ENCODE peak calls at places on chromosomes 7 and 10, in six cellular contexts. Y is tibial artery, X is ovary, H is IMR-90, P is WERI-Rb-1, W is mammary epithelial cell. R is an unnamed sample.
A peak's percentile ranks its signal among the peaks of the same experiment; 100 is the strongest.

GRCh38 chr7:91875851-91876250 is 4.7 kb downstream of the MTERF1 start:
- DNase-seq in H (no peak), Y (no peak), P (no peak), X (no peak), W (no peak), R (no peak)

GRCh38 chr7:54662701-54663100 is 96.3 kb downstream of the SEC61G start:
- DNase-seq in X (no peak), W (no peak), P (no peak), H (no peak), Y (no peak), R (no peak)

GRCh38 chr10:102620615-102621417 is 23.5 kb upstream of the TRIM8 start:
- DNase-seq in P (no peak), W (no peak), X (no peak), H (peak; percentile 55), Y (no peak), R (no peak)

GRCh38 chr7:47535033-47535703 is 46.7 kb downstream of the TNS3 start:
- DNase-seq in P (no peak), H (peak; percentile 48), Y (no peak), X (no peak), W (no peak), R (peak; percentile 65)

GRCh38 chr10:79422178-79422892 is 23.1 kb downstream of the ZCCHC24 start:
- DNase-seq in H (peak; percentile 96), W (no peak), Y (no peak), P (no peak), X (peak; percentile 78), R (no peak)

GRCh38 chr7:30835396-30835915 is 64.2 kb downstream of the MINDY4 start:
- DNase-seq in H (no peak), P (no peak), X (no peak), Y (peak; percentile 43), W (no peak), R (no peak)

GRCh38 chr10:3829193-3830050 is 44.4 kb upstream of the KLF6 start:
- DNase-seq in P (no peak), Y (no peak), H (no peak), W (no peak), X (no peak), R (no peak)

GRCh38 chr10:119608316-119609155 is 11.8 kb upstream of the TIAL1 start:
- DNase-seq in W (peak; percentile 38), X (peak; percentile 29), P (peak; percentile 74), Y (no peak), H (peak; percentile 35), R (no peak)

GRCh38 chr7:45692031-45692430 is 117.9 kb downstream of the ADCY1 start:
- DNase-seq in X (no peak), Y (peak; percentile 16), P (no peak), W (no peak), H (no peak), R (no peak)

GRCh38 chr7:44867073-44867990 is 18.0 kb downstream of the PURB start:
- DNase-seq in X (no peak), H (peak; percentile 91), Y (no peak), W (peak; percentile 75), P (no peak), R (no peak)

GRCh38 chr7:19964198-19964597 is 190.8 kb upstream of the TMEM196 start:
- DNase-seq in Y (no peak), X (no peak), W (no peak), H (no peak), P (no peak), R (no peak)

GRCh38 chr7:600149-600814 is 80.6 kb upstream of the PDGFA start:
- DNase-seq in H (no peak), W (no peak), P (no peak), Y (peak; percentile 67), X (no peak), R (peak; percentile 71)

GRCh38 chr10:52443419-52444388 is 129.6 kb downstream of the DKK1 start:
- DNase-seq in H (peak; percentile 87), W (peak; percentile 98), Y (no peak), X (no peak), P (no peak), R (no peak)

GRCh38 chr7:157299317-157299612 is 37.5 kb upstream of the DNAJB6 start:
- DNase-seq in P (no peak), W (no peak), Y (no peak), H (no peak), X (no peak), R (no peak)

GRCh38 chr10:68242051-68242450 is 10.1 kb upstream of the ATOH7 start:
- DNase-seq in H (no peak), Y (no peak), X (no peak), W (no peak), P (no peak), R (no peak)

GRCh38 chr10:36462194-36462593 is 663.2 kb upstream of the ANKRD30A start:
- DNase-seq in X (no peak), Y (no peak), W (peak; percentile 86), H (peak; percentile 22), P (no peak), R (no peak)

GRCh38 chr10:90969148-90969547 is 48.3 kb upstream of the ANKRD1 start:
- DNase-seq in X (no peak), W (peak; percentile 56), H (no peak), Y (no peak), P (no peak), R (no peak)

GRCh38 chr10:108629843-108630242 is 1293.5 kb downstream of the XPNPEP1 start:
- DNase-seq in Y (no peak), X (no peak), H (no peak), P (no peak), W (no peak), R (no peak)

GRCh38 chr10:76697923-76698322 is 939.7 kb downstream of the KCNMA1 start:
- DNase-seq in P (no peak), Y (no peak), H (no peak), X (no peak), W (no peak), R (no peak)

GRCh38 chr10:77566228-77566627 is 71.4 kb downstream of the KCNMA1 start:
- DNase-seq in P (no peak), W (no peak), H (peak; percentile 42), Y (no peak), X (no peak), R (no peak)

GRCh38 chr7:81053623-81054022 is 134.8 kb upstream of the SEMA3C start:
- DNase-seq in H (peak; percentile 69), P (no peak), X (no peak), W (no peak), Y (no peak), R (no peak)

GRCh38 chr7:33981686-33982424 is 76.5 kb downstream of the BMPER start:
- DNase-seq in Y (no peak), W (no peak), X (no peak), H (peak; percentile 57), P (no peak), R (no peak)

GRCh38 chr7:83415840-83416239 is 233.1 kb downstream of the SEMA3E start:
- DNase-seq in P (no peak), W (peak; percentile 60), H (no peak), X (no peak), Y (no peak), R (no peak)

GRCh38 chr7:47149208-47149864 is 432.6 kb downstream of the TNS3 start:
- DNase-seq in Y (no peak), W (no peak), P (no peak), H (no peak), X (no peak), R (no peak)

GRCh38 chr10:15369642-15370211 is 1.4 kb downstream of the FAM171A1 start:
- DNase-seq in X (peak; percentile 21), W (no peak), P (peak; percentile 9), H (no peak), Y (no peak), R (no peak)

GRCh38 chr10:126387041-126387908 is 1.0 kb downstream of the ADAM12 start:
- DNase-seq in W (peak; percentile 46), X (peak; percentile 81), P (peak; percentile 69), Y (peak; percentile 77), H (peak; percentile 72), R (no peak)
- TF ChIP-seq CTCF in W (peak; percentile 75), X (peak; percentile 80), P (peak; percentile 60), Y (peak; percentile 79), H (peak; percentile 93), R (peak; percentile 60)

GRCh38 chr10:12826800-12827372 is 174.6 kb downstream of the CCDC3 start:
- DNase-seq in H (no peak), W (no peak), X (no peak), Y (no peak), P (no peak), R (peak; percentile 81)

GRCh38 chr10:12828736-12829135 is 172.8 kb downstream of the CCDC3 start:
- DNase-seq in W (no peak), X (no peak), Y (no peak), P (no peak), H (no peak), R (no peak)

GRCh38 chr10:12833451-12833850 is 168.1 kb downstream of the CCDC3 start:
- DNase-seq in P (no peak), H (no peak), Y (peak; percentile 24), W (peak; percentile 35), X (no peak), R (no peak)

GRCh38 chr10:12832096-12832495 is 169.4 kb downstream of the CCDC3 start:
- DNase-seq in X (no peak), P (no peak), W (no peak), H (no peak), Y (peak; percentile 39), R (no peak)

DNA sequence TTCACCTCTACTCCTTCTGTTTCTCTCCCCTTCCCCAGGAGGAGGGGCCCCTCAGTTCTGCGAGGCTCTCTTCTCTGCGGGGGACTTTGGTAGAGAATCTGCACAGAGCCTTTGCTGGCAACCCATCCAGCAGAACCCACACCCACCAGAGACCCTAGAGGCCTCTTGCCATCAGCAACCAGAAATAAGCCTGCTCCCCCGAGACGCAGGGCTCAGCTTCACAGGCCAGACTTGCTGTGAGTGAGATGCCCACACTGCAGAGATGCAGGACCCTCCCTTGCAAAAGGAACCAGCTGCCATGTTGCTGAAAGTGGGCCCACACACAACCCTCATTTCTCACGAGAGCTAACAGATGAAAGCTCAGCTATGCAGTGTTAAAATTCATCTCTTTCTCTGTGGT is 171.7 kb downstream of the CCDC3 start:
- DNase-seq in P (no peak), Y (no peak), X (no peak), H (no peak), W (no peak), R (no peak)
- H3K27ac ChIP-seq in P (no peak overlapping the region), Y (no peak overlapping the region), X (peak overlapping the region; percentile 44), H (no peak overlapping the region), W (no peak overlapping the region), R (no peak overlapping the region)

DNA sequence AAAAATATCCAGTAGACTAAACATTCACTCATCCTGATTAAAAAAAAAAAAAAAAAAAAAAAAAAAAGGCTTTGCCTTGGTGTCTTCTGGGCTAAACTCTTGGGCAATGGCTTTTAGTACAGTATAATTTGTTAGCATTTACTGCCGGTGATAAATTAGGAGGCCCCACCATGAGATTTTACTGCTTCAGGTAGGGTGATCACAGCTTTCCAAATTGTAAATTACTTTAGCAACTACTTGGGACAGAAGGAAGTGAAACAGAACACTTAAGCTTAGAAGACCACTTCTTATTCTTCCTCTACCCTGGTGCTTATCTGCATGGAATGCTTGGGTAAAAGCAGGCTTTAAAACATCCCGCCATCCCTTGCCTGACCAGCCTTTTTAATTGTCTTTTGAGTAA is 152.1 kb downstream of the HIBADH start:
- DNase-seq in H (no peak), P (no peak), W (no peak), Y (no peak), X (no peak), R (no peak)
- TF ChIP-seq CTCF in H (no peak), P (no peak), W (no peak), Y (no peak), X (no peak), R (no peak)

DNA sequence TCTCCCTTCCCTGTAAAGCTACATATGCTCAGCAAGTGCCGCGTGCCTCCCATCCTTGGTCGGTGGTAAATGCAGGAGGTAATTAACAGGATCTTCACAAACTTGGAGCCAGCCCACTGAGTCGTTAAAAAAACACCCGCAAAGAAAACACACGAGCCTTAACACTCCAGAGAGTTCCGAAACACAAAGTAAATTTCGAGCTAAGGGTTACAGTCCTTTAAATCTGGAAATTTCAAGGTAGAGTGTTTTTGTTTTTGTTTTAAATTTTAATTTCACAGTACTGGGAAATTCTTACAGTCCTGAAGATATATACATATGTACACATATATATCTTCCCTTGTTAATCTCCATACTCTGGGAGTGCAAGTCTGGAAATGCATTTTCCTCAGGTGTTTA is 1.1 kb downstream of the ST7 start:
- DNase-seq in P (no peak), H (no peak), X (no peak), Y (no peak), W (no peak), R (no peak)
- H3K27ac ChIP-seq in P (no peak overlapping the region), H (peak overlapping the region; percentile 89), X (peak overlapping the region; percentile 100), Y (peak overlapping the region; percentile 100), W (peak overlapping the region; percentile 96), R (peak overlapping the region; percentile 100)

R was measured in coronary artery.